ENCODE peak calls at places on chromosomes 13 and 19, in four cellular contexts. Q, D, E and L are unnamed samples. For H3K9me3, the result is how much of the 10 kb centered on the place peaks cover.

GRCh38 chr19:4816388-4817165 is 14.9 kb downstream of the TICAM1 start:
- DNase-seq in Q (no peak), E (no peak), D (no peak), L (no peak)

GRCh38 chr19:10911579-10912363 is 16.7 kb downstream of the YIPF2 start:
- DNase-seq in D (no peak), E (no peak), Q (no peak), L (no peak)

GRCh38 chr13:104485571-104485970 is 1419.4 kb upstream of the SLC10A2 start:
- DNase-seq in D (no peak), Q (no peak), E (no peak), L (no peak)

GRCh38 chr19:40607311-40607871 is 6.2 kb downstream of the LTBP4 start:
- DNase-seq in Q (peak), E (no peak), D (no peak), L (no peak)

GRCh38 chr13:32676242-32676641 is 90.0 kb downstream of the PDS5B start:
- DNase-seq in E (no peak), D (no peak), Q (no peak), L (no peak)

GRCh38 chr13:46771693-46772092 is 25.3 kb downstream of the ESD start:
- DNase-seq in Q (no peak), E (no peak), D (no peak), L (no peak)

GRCh38 chr13:61880576-61881283 is 465.1 kb upstream of the PCDH20 start:
- DNase-seq in E (no peak), Q (peak), D (peak), L (no peak)

GRCh38 chr19:18122860-18123795 is 25.6 kb downstream of the MAST3 start:
- DNase-seq in E (no peak), D (no peak), Q (no peak), L (no peak)

GRCh38 chr13:109835321-109835720 is 48.9 kb upstream of the IRS2 start:
- DNase-seq in D (no peak), Q (no peak), E (no peak), L (no peak)

GRCh38 chr19:36093146-36093662 is 17.7 kb upstream of the OVOL3 start:
- DNase-seq in Q (no peak), E (no peak), D (no peak), L (no peak)

GRCh38 chr19:8355631-8356402 is 8.1 kb upstream of the ANGPTL4 start:
- DNase-seq in D (peak), E (no peak), Q (no peak), L (peak)

GRCh38 chr19:12868540-12869112 is 12.6 kb downstream of the DNASE2 start:
- DNase-seq in Q (no peak), D (peak), E (no peak), L (no peak)

GRCh38 chr19:11225172-11225571 is 14.2 kb upstream of the ANGPTL8 start:
- DNase-seq in D (no peak), Q (no peak), E (no peak), L (no peak)

GRCh38 chr13:85586422-85586831 is 212.8 kb downstream of the SLITRK6 start:
- DNase-seq in Q (no peak), E (no peak), D (no peak), L (no peak)

GRCh38 chr19:37855098-37855497 is 51.3 kb downstream of the WDR87 start:
- DNase-seq in E (peak), D (no peak), Q (no peak), L (no peak)

GRCh38 chr13:90545070-90545840 is 802.2 kb upstream of the MIR17HG start:
- DNase-seq in Q (no peak), D (no peak), E (no peak), L (no peak)

GRCh38 chr19:24054044-24054935 is 32.7 kb upstream of the ZNF254 start:
- DNase-seq in E (no peak), Q (no peak), D (no peak), L (no peak)

GRCh38 chr19:15008308-15008707 is 28.6 kb upstream of the SLC1A6 start:
- DNase-seq in E (no peak), D (no peak), Q (no peak), L (no peak)

GRCh38 chr13:76799696-76800095 is 86.5 kb downstream of the KCTD12 start:
- DNase-seq in Q (no peak), D (no peak), E (no peak), L (no peak)

GRCh38 chr13:20828540-20829364 is 55.0 kb upstream of the EEF1AKMT1 start:
- DNase-seq in D (no peak), E (no peak), Q (no peak), L (no peak)

GRCh38 chr19:49442354-49442753 is 1.0 kb upstream of the SLC17A7 start:
- DNase-seq in Q (no peak), E (no peak), D (no peak), L (peak)

GRCh38 chr13:64414381-64414780 is 2815.8 kb downstream of the PCDH9 start:
- DNase-seq in E (no peak), D (no peak), Q (no peak), L (no peak)

GRCh38 chr13:44365008-44365407 is 8.6 kb upstream of the SERP2 start:
- DNase-seq in D (no peak), Q (no peak), E (no peak), L (no peak)

GRCh38 chr19:34493649-34494044 is 12.1 kb downstream of the WTIP start:
- DNase-seq in D (no peak), E (no peak), Q (no peak), L (no peak)

GRCh38 chr19:51802775-51803174 is 7.8 kb downstream of the FPR3 start:
- DNase-seq in E (no peak), D (no peak), Q (no peak), L (no peak)

GRCh38 chr13:45468676-45469075 is 3.9 kb downstream of the COG3 start:
- DNase-seq in Q (no peak), D (peak), E (peak), L (no peak)

GRCh38 chr19:7994114-7994513 is 11.3 kb downstream of the ELAVL1 start:
- DNase-seq in D (peak), Q (no peak), E (no peak), L (no peak)

GRCh38 chr13:107211073-107211472 is 643.1 kb upstream of the ARGLU1 start:
- DNase-seq in D (peak), E (peak), Q (peak), L (peak)

DNA sequence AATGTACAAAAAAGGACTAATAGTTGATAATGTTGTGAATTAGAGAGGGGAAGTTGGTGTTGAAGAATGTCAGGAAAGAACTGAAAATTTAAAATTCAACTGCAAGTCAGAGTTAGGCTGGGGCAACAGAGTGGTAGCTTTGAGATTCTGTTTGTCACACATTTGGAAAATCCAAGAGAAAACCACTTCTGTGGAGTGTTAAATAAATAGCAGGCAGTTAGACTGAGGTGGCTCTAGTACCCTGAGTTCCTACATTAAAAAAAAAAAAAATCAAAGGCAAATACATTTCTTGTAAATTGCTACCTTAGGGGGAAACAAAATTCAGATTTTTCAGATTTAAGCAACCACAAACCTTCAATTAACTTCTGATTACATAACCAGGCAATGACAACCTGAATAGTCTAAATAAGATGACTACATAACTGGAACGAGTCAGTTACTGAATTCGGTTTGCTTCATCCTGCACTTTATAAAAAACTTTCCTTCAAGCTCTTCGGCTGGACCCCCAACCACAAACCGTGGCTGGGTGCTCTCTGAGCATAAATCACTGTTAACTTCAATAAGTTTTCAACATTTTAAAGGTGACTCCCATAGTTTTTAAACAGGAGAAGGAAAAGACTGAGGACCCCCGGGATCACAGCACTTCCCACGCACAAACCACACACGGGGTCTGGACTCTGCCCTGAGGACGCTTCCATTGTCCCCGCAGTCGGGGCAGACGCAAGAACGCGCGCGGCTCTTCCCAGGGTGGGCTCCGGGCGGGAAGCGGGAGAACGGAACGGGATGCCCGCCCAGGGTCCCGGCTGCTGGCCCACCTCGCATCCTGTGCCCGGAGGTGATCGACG is 725 bp downstream of the ZNF682 start:
- DNase-seq in D (no peak), E (no peak), Q (no peak), L (no peak)
- H3K9me3 ChIP-seq in D (under half), E (under half), Q (under half), L (under half)

DNA sequence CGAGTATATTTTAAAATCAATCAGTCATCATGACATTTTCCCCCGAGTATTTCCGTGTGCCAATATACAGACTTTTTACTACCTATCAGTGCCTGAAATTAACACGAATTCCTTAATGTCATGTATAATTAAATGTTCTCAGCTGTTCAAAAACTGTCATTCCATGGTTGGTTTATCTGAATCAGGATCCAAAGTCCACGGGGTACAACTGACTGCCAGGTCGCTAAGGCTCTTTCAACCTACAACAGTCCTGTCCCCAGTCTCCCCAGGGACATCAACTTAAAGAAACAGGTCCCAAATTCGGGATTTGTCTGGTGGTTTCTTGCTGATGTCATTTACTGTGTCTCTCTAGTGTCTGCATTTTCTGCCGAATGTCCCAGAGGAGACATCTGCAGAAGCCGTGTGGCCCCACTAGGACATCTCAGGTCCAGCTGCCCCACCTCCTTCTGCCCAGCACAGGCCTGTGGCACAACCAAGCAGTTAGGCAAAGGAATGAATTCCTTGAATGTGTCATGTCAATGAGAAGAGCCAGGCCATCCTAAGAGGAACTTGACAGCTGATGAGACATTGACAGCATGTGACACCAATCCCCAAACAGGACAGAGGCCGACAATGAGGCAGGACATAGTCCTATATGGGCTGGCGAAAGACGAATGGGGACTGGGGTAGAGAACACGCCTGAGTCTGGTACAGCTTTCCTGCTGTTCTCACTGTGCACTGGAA is 109.5 kb downstream of the STK24 start:
- DNase-seq in D (no peak), E (no peak), Q (no peak), L (no peak)
- H3K27ac ChIP-seq in D (no peak), E (no peak), Q (no peak), L (no peak)

GRCh38 chr19:1651548-1652394 is 644 bp downstream of the TCF3 start:
- DNase-seq in E (no peak), Q (no peak), D (peak), L (peak)
- TF ChIP-seq POLR2AphosphoS5 in E (no peak), Q (no peak), D (no peak), L (no peak)

GRCh38 chr19:58040751-58041525 is 7.1 kb downstream of the ZSCAN1 start:
- DNase-seq in Q (no peak), D (no peak), E (no peak), L (no peak)

GRCh38 chr19:58044391-58044790 is 10.6 kb downstream of the ZSCAN1 start:
- DNase-seq in Q (no peak), E (no peak), D (no peak), L (no peak)

GRCh38 chr19:58044886-58045285 is 11.1 kb downstream of the ZSCAN1 start:
- DNase-seq in E (no peak), D (no peak), Q (no peak), L (no peak)

GRCh38 chr19:58045411-58046050 is 11.7 kb downstream of the ZSCAN1 start:
- DNase-seq in E (no peak), D (no peak), Q (no peak), L (no peak)

GRCh38 chr19:58042709-58043340 is 9.0 kb downstream of the ZSCAN1 start:
- DNase-seq in D (no peak), E (no peak), Q (no peak), L (no peak)
- H3K9me3 ChIP-seq in D (under half), E (under half), Q (half or more), L (under half)

GRCh38 chr19:45613926-45614725 is 12.1 kb upstream of the GPR4 start:
- DNase-seq in D (no peak), Q (peak), E (peak), L (no peak)

GRCh38 chr19:45621389-45621788 is 17.8 kb downstream of the EML2 start:
- DNase-seq in E (no peak), Q (no peak), D (no peak), L (no peak)

GRCh38 chr19:45621976-45622503 is 17.2 kb downstream of the EML2 start:
- DNase-seq in Q (no peak), E (no peak), D (no peak), L (no peak)

GRCh38 chr19:45616709-45617027 is 14.7 kb upstream of the GPR4 start:
- DNase-seq in D (no peak), Q (no peak), E (no peak), L (no peak)

DNA sequence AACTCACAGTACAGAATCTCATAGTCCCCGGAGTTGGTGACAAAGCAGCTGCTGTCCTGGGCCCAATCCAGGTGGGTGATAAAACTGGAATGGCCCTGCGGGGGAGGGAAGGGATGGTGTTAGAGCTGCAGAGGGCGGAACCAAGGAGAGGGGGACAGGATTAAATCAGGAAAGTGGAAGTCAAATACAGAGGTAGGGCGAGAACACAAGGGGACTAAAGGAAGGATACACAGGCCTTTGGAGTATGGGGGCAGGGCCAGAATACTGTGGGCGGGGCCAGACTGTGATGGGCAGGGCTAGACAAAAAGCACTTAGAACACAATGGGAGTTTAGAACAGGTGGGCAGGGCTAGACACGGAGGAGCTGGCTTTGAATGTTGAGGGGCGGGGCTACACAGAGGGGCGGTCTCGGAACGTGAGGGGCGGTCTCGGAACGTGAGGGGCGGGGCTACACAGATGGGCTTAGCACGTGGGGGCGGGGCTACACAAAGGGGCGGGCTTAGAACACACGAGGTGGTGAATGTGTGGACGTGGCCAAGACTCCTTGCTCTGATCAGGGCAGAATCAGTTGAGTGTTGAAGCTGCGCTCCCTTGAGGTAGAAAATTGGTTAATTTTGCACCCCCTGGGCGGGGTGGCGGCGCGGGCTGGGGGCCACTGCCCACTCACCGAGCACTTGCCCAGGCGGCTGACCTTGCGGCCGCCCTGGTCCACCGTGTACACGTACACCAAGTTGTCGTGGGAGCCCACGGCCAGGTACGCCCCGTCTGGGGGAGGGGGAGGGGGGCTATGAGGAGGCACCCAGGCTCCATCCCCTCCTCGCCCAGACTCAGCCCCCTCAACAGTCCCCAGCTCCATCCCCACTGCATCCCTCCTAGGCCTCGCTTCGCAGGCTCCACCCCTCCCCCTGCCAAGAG is 14.0 kb upstream of the GPR4 start:
- DNase-seq in Q (peak), E (peak), D (peak), L (peak)
- H3K27ac ChIP-seq in Q (peak), E (no peak), D (peak), L (peak)